ENCODE peak calls at places on chromosomes 4 and X, in seven cellular contexts. S is neuronal stem cell, P is mesenchymal stem cell, D is endothelial cell of umbilical vein, M is GM23248, W is PC-3, J is mammary epithelial cell. T is an unnamed sample.
A peak's percentile ranks its signal among the peaks of the same experiment; 100 is the strongest.

GRCh38 chrX:20124964-20125363 is 8.3 kb upstream of the MAP7D2 start:
- DNase-seq in S (no peak), P (no peak), D (no peak), M (no peak), W (no peak), J (no peak), T (no peak)

GRCh38 chrX:50075630-50076349 is 125.0 kb downstream of the AKAP4 start:
- DNase-seq in S (no peak), P (no peak), D (no peak), M (no peak), W (no peak), J (no peak), T (no peak)

GRCh38 chr4:3452376-3452775 is 10.6 kb downstream of the HGFAC start:
- DNase-seq in S (no peak), P (peak; percentile 3), D (no peak), M (no peak), W (peak; percentile 13), J (no peak), T (no peak)

GRCh38 chr4:71732706-71733105 is 51.2 kb downstream of the GC start:
- DNase-seq in S (no peak), P (peak; percentile 50), D (peak; percentile 14), M (peak; percentile 70), W (peak; percentile 73), J (peak; percentile 11), T (peak; percentile 45)

GRCh38 chr4:6992728-6993655 is 50.2 kb upstream of the TADA2B start:
- DNase-seq in S (no peak), P (peak; percentile 47), D (no peak), M (peak; percentile 38), W (peak; percentile 38), J (peak; percentile 68), T (no peak)

GRCh38 chr4:94889961-94890360 is 132.2 kb downstream of the BMPR1B start:
- DNase-seq in S (no peak), P (peak; percentile 40), D (no peak), M (peak; percentile 32), W (no peak), J (peak; percentile 72), T (peak; percentile 97)

GRCh38 chr4:113437124-113437523 is 324.4 kb downstream of the CAMK2D start:
- DNase-seq in S (no peak), P (peak; percentile 71), D (peak; percentile 62), M (no peak), W (no peak), J (no peak), T (peak; percentile 70)

GRCh38 chrX:10017866-10018265 is 50.7 kb downstream of the CLDN34 start:
- DNase-seq in S (no peak), P (peak; percentile 60), D (peak; percentile 48), M (peak; percentile 48), W (peak; percentile 92), J (peak; percentile 76), T (peak; percentile 56)

GRCh38 chr4:140049924-140050681 is 103.9 kb downstream of the MAML3 start:
- DNase-seq in S (no peak), P (no peak), D (peak; percentile 82), M (peak; percentile 56), W (peak; percentile 18), J (no peak), T (peak; percentile 64)

GRCh38 chr4:112144546-112145325 is 518 bp upstream of the FAM241A start:
- DNase-seq in S (no peak), P (no peak), D (no peak), M (no peak), W (no peak), J (no peak), T (no peak)

GRCh38 chrX:30652527-30653414 is 452 bp upstream of the GK start:
- DNase-seq in S (peak; percentile 85), P (peak; percentile 93), D (peak; percentile 93), M (peak; percentile 95), W (peak; percentile 87), J (peak; percentile 85), T (peak; percentile 94)

GRCh38 chrX:9493936-9494335 is 29.1 kb downstream of the TBL1X start:
- DNase-seq in S (no peak), P (no peak), D (no peak), M (peak; percentile 63), W (no peak), J (no peak), T (no peak)

GRCh38 chrX:13689519-13690211 is 737 bp downstream of the RAB9A start:
- DNase-seq in S (no peak), P (peak; percentile 47), D (peak; percentile 52), M (peak; percentile 59), W (peak; percentile 13), J (peak; percentile 36), T (peak; percentile 29)

GRCh38 chr4:168713193-168713592 is 216.3 kb downstream of the PALLD start:
- DNase-seq in S (no peak), P (no peak), D (no peak), M (no peak), W (no peak), J (no peak), T (no peak)

GRCh38 chr4:83405844-83406816 is 49.5 kb downstream of the HELQ start:
- DNase-seq in S (no peak), P (no peak), D (no peak), M (no peak), W (no peak), J (no peak), T (no peak)

GRCh38 chr4:175339100-175339707 is 421.0 kb downstream of the ADAM29 start:
- DNase-seq in S (no peak), P (peak; percentile 53), D (no peak), M (peak; percentile 73), W (no peak), J (peak; percentile 3), T (peak; percentile 68)

GRCh38 chr4:23038626-23039245 is 346.0 kb downstream of the GBA3 start:
- DNase-seq in S (no peak), P (no peak), D (no peak), M (no peak), W (peak; percentile 8), J (no peak), T (no peak)

GRCh38 chrX:24245201-24245600 is 68.7 kb downstream of the SUPT20HL2 start:
- DNase-seq in S (peak; percentile 20), P (peak; percentile 69), D (no peak), M (peak; percentile 82), W (peak; percentile 36), J (peak; percentile 46), T (peak; percentile 71)

GRCh38 chr4:163540977-163541376 is 46.5 kb downstream of the TMA16 start:
- DNase-seq in S (no peak), P (peak; percentile 73), D (no peak), M (peak; percentile 86), W (peak; percentile 77), J (peak; percentile 65), T (peak; percentile 92)

GRCh38 chr4:101256222-101256621 is 91.1 kb downstream of the PPP3CA start:
- DNase-seq in S (no peak), P (no peak), D (peak; percentile 92), M (no peak), W (no peak), J (no peak), T (no peak)

GRCh38 chr4:64883087-64883926 is 474.1 kb upstream of the TECRL start:
- DNase-seq in S (no peak), P (no peak), D (no peak), M (no peak), W (no peak), J (no peak), T (no peak)

GRCh38 chr4:48877827-48878535 is 28.6 kb downstream of the OCIAD2 start:
- DNase-seq in S (no peak), P (no peak), D (no peak), M (no peak), W (peak; percentile 14), J (peak; percentile 87), T (no peak)

GRCh38 chr4:146456681-146457080 is 65.1 kb downstream of the SLC10A7 start:
- DNase-seq in S (no peak), P (no peak), D (no peak), M (no peak), W (no peak), J (no peak), T (no peak)

GRCh38 chrX:133676344-133677122 is 261.2 kb upstream of the GPC4 start:
- DNase-seq in S (no peak), P (no peak), D (no peak), M (no peak), W (peak; percentile 75), J (no peak), T (no peak)

GRCh38 chr4:18318682-18319410 is 297.3 kb upstream of the LCORL start:
- DNase-seq in S (no peak), P (no peak), D (peak; percentile 91), M (peak; percentile 1), W (no peak), J (no peak), T (peak; percentile 18)

GRCh38 chr4:119629142-119629471 is 503 bp upstream of the PDE5A start:
- DNase-seq in S (no peak), P (no peak), D (no peak), M (no peak), W (no peak), J (no peak), T (no peak)

GRCh38 chrX:153494541-153495361 is at the start of gene BGN:
- DNase-seq in S (no peak), P (peak; percentile 42), D (peak; percentile 81), M (peak; percentile 71), W (no peak), J (no peak), T (peak; percentile 41)
- H2AFZ ChIP-seq in S (peak within 1 kb of the TSS; percentile 83), P (peak within 1 kb of the TSS; percentile 23), D (peak within 1 kb of the TSS; percentile 49), M (peak within 1 kb of the TSS; percentile 54), W (no peak within 1 kb of the TSS), J (peak within 1 kb of the TSS; percentile 79), T (peak within 1 kb of the TSS; percentile 44)

DNA sequence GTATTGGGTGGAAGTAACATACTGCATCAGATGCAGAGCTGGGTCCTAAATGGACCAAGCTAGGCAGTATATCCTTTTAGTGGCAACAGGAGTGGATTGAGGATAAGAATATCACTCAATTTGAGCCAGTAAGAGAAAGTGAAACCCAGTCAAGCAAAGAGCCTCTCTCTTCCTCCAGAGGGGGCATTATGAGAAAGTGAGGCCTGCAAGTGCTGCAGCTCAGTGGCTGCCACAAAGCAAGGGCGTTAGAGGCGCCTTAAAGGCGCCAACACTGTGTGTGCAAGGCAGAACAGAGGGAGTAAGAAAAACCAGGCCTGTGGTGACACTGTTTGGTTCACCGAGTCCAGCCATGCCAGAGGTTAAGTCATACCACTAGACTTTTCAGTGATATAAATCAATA is 17.5 kb downstream of the STX18 start:
- DNase-seq in S (no peak), P (peak; percentile 76), D (no peak), M (peak; percentile 27), W (no peak), J (no peak), T (peak; percentile 20)
- H2AFZ ChIP-seq in S (no peak overlapping the region), P (no peak overlapping the region), D (no peak overlapping the region), M (no peak overlapping the region), W (no peak overlapping the region), J (no peak overlapping the region), T (no peak overlapping the region)

GRCh38 chrX:96883608-96884007 is at the start of gene RPA4:
- DNase-seq in S (no peak), P (no peak), D (no peak), M (no peak), W (no peak), J (no peak), T (no peak)
- H2AFZ ChIP-seq in S (peak within 1 kb of the TSS; percentile 47), P (no peak within 1 kb of the TSS), D (no peak within 1 kb of the TSS), M (no peak within 1 kb of the TSS), W (no peak within 1 kb of the TSS), J (no peak within 1 kb of the TSS), T (no peak within 1 kb of the TSS)

GRCh38 chrX:63652086-63652775 is 132.8 kb downstream of the ARHGEF9 start:
- DNase-seq in S (no peak), P (no peak), D (no peak), M (peak; percentile 69), W (no peak), J (no peak), T (peak; percentile 44)
- H2AFZ ChIP-seq in S (no peak overlapping the region), P (no peak overlapping the region), D (no peak overlapping the region), M (no peak overlapping the region), W (no peak overlapping the region), J (no peak overlapping the region), T (no peak overlapping the region)

T was measured in fibroblast of lung.